ENCODE peak calls at places on chromosomes 4 and X, in eight cellular contexts. G is sigmoid colon, D is IMR-90, Z is tibial nerve, J is HCT116, Q is uterus, I is ovary, E is transverse colon. X is an unnamed sample.

GRCh38 chr4:53676402-53676871 is 85.2 kb upstream of the LNX1 start:
- DNase-seq in J (no peak), E (no peak), I (peak), Z (no peak), D (peak), Q (no peak), G (no peak), X (no peak)

GRCh38 chr4:108168672-108169562 is at the start of gene LEF1:
- DNase-seq in I (no peak), Z (peak), G (no peak), E (peak), Q (no peak), J (no peak), D (peak), X (no peak)

GRCh38 chrX:16828126-16828908 is 41.8 kb downstream of the RBBP7 start:
- DNase-seq in G (peak), D (peak), J (no peak), Q (peak), E (peak), I (peak), Z (peak), X (no peak)

GRCh38 chrX:47583240-47583861 is 1.1 kb downstream of the TIMP1 start:
- DNase-seq in G (no peak), E (no peak), J (no peak), I (peak), D (no peak), Z (no peak), Q (no peak), X (peak)

GRCh38 chr4:6183740-6184139 is 16.6 kb downstream of the JAKMIP1 start:
- DNase-seq in I (no peak), J (no peak), G (no peak), Z (no peak), Q (no peak), D (no peak), E (no peak), X (no peak)

GRCh38 chrX:97400492-97400891 is 516.8 kb downstream of the RPA4 start:
- DNase-seq in I (no peak), G (no peak), D (no peak), Z (no peak), E (no peak), Q (no peak), J (no peak), X (no peak)

GRCh38 chr4:105894570-105895323 is 524 bp upstream of the NPNT start:
- DNase-seq in J (peak), I (no peak), G (no peak), Q (no peak), Z (no peak), E (peak), D (no peak), X (no peak)

GRCh38 chr4:6888506-6889071 is 21.0 kb upstream of the TBC1D14 start:
- DNase-seq in E (no peak), G (no peak), Z (no peak), D (no peak), I (peak), Q (no peak), J (no peak), X (no peak)

GRCh38 chr4:20264688-20265087 is 13.0 kb downstream of the SLIT2 start:
- DNase-seq in Q (no peak), E (no peak), D (no peak), J (no peak), G (no peak), I (no peak), Z (no peak), X (no peak)

GRCh38 chr4:25677943-25678342 is 22.3 kb downstream of the SLC34A2 start:
- DNase-seq in J (no peak), I (no peak), Q (no peak), D (no peak), G (no peak), E (no peak), Z (no peak), X (no peak)

GRCh38 chr4:3409571-3410091 is 32.1 kb upstream of the HGFAC start:
- DNase-seq in I (peak), Z (no peak), D (no peak), J (no peak), Q (peak), G (peak), E (no peak), X (peak)

GRCh38 chrX:144681501-144681900 is 565.8 kb upstream of the SPANXN1 start:
- DNase-seq in D (no peak), Q (no peak), I (no peak), E (no peak), Z (no peak), J (no peak), G (no peak), X (no peak)

GRCh38 chrX:126064901-126065541 is 101.1 kb downstream of the DCAF12L2 start:
- DNase-seq in D (no peak), J (no peak), E (no peak), G (peak), I (peak), Z (no peak), Q (no peak), X (peak)

GRCh38 chrX:121975666-121976065 is 928.3 kb downstream of the GLUD2 start:
- DNase-seq in J (no peak), D (no peak), G (no peak), Q (no peak), Z (no peak), E (no peak), I (no peak), X (no peak)

GRCh38 chr4:174521800-174522182 is 497 bp downstream of the HPGD start:
- DNase-seq in I (no peak), J (no peak), E (peak), Q (peak), D (no peak), G (no peak), Z (no peak), X (peak)

GRCh38 chr4:75637176-75637575 is 6.8 kb upstream of the CDKL2 start:
- DNase-seq in D (peak), J (no peak), E (no peak), Q (no peak), Z (no peak), I (no peak), G (no peak), X (no peak)

DNA sequence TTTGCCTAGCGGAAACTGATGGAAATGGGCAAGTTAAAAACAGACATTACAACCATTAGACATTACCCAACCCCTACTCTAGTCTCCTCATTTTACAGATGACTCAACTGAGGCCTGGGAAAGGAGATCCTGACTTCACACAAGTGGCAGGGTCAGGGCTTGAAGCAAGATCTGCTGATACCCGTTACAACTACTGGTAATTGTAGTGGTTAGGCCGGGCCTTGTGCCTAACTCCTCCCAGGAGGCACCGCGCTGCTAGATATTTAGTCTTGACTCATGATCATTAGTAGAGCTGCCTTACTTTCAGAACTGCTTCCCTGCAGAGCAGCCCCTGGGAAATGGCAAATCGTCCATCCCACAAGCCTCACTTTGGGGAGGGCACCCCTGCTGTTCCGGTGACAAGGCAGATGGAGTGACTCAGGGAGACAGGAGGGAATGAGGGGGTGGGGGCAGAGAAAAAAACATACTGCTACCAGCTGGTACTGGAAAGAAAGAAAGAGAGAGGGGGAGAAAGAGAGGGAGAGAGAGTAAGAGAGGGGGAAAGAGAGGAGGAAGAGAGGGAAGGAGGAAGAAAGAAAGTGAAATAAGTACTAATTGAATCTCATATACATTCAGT is 12.2 kb downstream of the ARHGEF6 start:
- DNase-seq in Q (peak), E (peak), I (peak), Z (peak), J (peak), D (peak), G (peak), X (peak)
- TF ChIP-seq POLR2A in Q (no peak), E (no peak), I (no peak), Z (no peak), J (no peak), D (no peak), G (no peak), X (no peak)

DNA sequence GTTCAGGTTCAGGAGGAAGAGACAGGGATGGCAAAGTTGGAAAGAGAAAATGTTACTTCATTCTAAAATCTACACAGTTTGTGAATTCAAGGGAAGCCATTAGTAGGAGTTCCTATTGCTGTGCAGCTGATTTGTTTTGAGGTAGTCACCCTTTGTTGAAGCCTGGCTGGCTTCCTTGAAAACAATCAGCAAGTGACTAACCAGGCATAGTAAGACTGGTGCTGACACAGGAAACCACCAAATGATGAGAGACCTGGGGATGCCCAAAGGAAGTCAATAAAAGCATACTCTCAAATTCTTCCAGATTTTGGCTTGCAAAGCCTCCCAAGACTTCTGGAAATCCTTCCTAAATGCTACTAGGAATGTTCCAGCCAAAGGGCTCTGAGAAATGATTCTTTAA is 23.9 kb upstream of the PRDM8 start:
- DNase-seq in I (no peak), D (peak), G (no peak), Z (no peak), J (no peak), E (no peak), Q (no peak), X (no peak)
- TF ChIP-seq CTCF in I (no peak), D (no peak), G (no peak), Z (no peak), J (no peak), E (no peak), Q (no peak), X (no peak)

GRCh38 chrX:41238543-41238942 is 95.4 kb upstream of the DDX3X start:
- DNase-seq in E (no peak), Q (no peak), Z (no peak), I (no peak), J (no peak), D (peak), G (no peak), X (no peak)
- TF ChIP-seq POLR2A in E (no peak), Q (no peak), Z (no peak), I (no peak), J (no peak), D (no peak), G (no peak), X (no peak)

DNA sequence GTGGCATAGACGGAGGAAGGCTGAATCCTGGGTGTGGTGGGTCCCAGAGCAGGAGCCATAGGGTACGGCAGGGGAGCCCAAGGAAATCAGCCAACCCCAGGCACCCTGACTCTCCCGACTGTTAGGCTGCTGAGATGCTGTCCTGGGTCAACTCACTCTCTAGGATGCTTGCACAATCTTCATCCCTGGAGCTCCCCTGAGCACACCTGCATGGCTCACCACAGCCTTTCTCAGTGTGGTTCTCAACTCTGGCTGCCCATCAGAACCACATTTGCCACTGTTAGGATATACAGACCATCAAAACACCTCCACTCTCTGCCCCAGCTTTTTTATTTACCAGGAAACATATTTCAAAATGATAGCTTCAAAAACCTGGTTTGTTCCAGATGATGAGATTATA is 236.3 kb downstream of the FBXW7 start:
- DNase-seq in G (no peak), Q (no peak), E (no peak), I (no peak), J (no peak), Z (no peak), D (no peak), X (no peak)
- TF ChIP-seq CTCF in G (no peak), Q (no peak), E (no peak), I (no peak), J (no peak), Z (no peak), D (no peak), X (no peak)

GRCh38 chrX:66076801-66077200 is 36.9 kb upstream of the VSIG4 start:
- DNase-seq in Z (no peak), D (no peak), E (no peak), G (no peak), I (no peak), J (no peak), Q (no peak), X (no peak)

GRCh38 chrX:66071116-66071515 is 31.2 kb upstream of the VSIG4 start:
- DNase-seq in E (no peak), D (no peak), Q (no peak), Z (no peak), J (no peak), I (no peak), G (no peak), X (no peak)

GRCh38 chrX:66074920-66075879 is 35.3 kb upstream of the VSIG4 start:
- DNase-seq in E (peak), I (no peak), Z (peak), Q (no peak), G (peak), D (no peak), J (no peak), X (no peak)
- TF ChIP-seq POLR2A in E (no peak), I (no peak), Z (no peak), Q (no peak), G (no peak), D (no peak), J (no peak), X (no peak)

GRCh38 chr4:180828455-180829018 is 1414.7 kb upstream of the TENM3 start:
- DNase-seq in J (peak), Q (no peak), Z (peak), E (no peak), G (no peak), D (peak), I (no peak), X (no peak)
- TF ChIP-seq CTCF in J (peak), Q (peak), Z (peak), E (peak), G (peak), D (peak), I (no peak), X (no peak)